ENCODE peak calls at places on chromosomes 7 and 10, in six cellular contexts. N is NCI-H1105; D is SJSA1; P is astrocyte of the spinal cord; C is activated naive CD4-positive, alpha-beta T cell treated with Interleukin-2 at 50 U/mL for 16 hours; L is HT1080. M is an unnamed sample.
A peak's percentile ranks its signal among the peaks of the same experiment; 100 is the strongest.

GRCh38 chr7:128131115-128131514 is 99.9 kb upstream of the LRRC4 start:
- DNase-seq in L (no peak), D (no peak), C (no peak), N (no peak), P (no peak), M (no peak)

GRCh38 chr7:727104-727805 is at the start of gene PRKAR1B:
- DNase-seq in D (no peak), L (no peak), C (peak; percentile 39), P (no peak), N (peak; percentile 48), M (peak; percentile 19)

GRCh38 chr10:130400890-130401289 is 264.7 kb downstream of the GLRX3 start:
- DNase-seq in N (no peak), L (no peak), C (no peak), D (no peak), P (no peak), M (no peak)

GRCh38 chr10:84339025-84339424 is 10.6 kb downstream of the CCSER2 start:
- DNase-seq in L (no peak), C (no peak), N (no peak), P (no peak), D (no peak), M (no peak)

GRCh38 chr7:4939971-4940720 is 18.8 kb downstream of the MMD2 start:
- DNase-seq in L (no peak), P (no peak), D (no peak), C (no peak), N (no peak), M (no peak)

GRCh38 chr10:6065406-6065805 is 3.2 kb upstream of the IL2RA start:
- DNase-seq in C (no peak), D (no peak), P (no peak), N (no peak), L (no peak), M (no peak)

GRCh38 chr10:88833722-88834121 is 17.9 kb downstream of the ANKRD22 start:
- DNase-seq in D (no peak), C (no peak), L (no peak), P (no peak), N (no peak), M (no peak)

GRCh38 chr7:121480058-121480457 is 84.0 kb upstream of the FAM3C start:
- DNase-seq in P (no peak), D (peak; percentile 43), L (no peak), C (no peak), N (no peak), M (no peak)

GRCh38 chr7:155790666-155791065 is 21.6 kb downstream of the SHH start:
- DNase-seq in L (no peak), P (no peak), N (no peak), D (no peak), C (no peak), M (no peak)

GRCh38 chr10:42111076-42111475 is 527.3 kb downstream of the ZNF33B start:
- DNase-seq in C (no peak), N (no peak), D (no peak), P (no peak), L (no peak), M (no peak)

GRCh38 chr10:125159932-125160855 is at the start of gene CTBP2:
- DNase-seq in D (peak; percentile 40), L (peak; percentile 20), C (no peak), N (no peak), P (peak; percentile 54), M (peak; percentile 57)

GRCh38 chr7:87413029-87413428 is 62.5 kb downstream of the ABCB4 start:
- DNase-seq in C (no peak), P (peak; percentile 9), N (no peak), D (no peak), L (no peak), M (peak; percentile 71)

GRCh38 chr10:47438857-47439474 is 44.9 kb downstream of the ANXA8 start:
- DNase-seq in L (peak; percentile 67), C (no peak), P (peak; percentile 74), N (no peak), D (peak; percentile 10), M (peak; percentile 91)

GRCh38 chr10:112658900-112659328 is 211.9 kb downstream of the VTI1A start:
- DNase-seq in N (no peak), P (peak; percentile 52), C (no peak), L (peak; percentile 16), D (peak; percentile 81), M (peak; percentile 84)

GRCh38 chr10:11007661-11008060 is 10.0 kb upstream of the CELF2 start:
- DNase-seq in N (no peak), P (no peak), C (no peak), D (no peak), L (no peak), M (no peak)

GRCh38 chr10:110568055-110568735 is 700 bp downstream of the SMC3 start:
- DNase-seq in P (peak; percentile 13), N (no peak), D (peak; percentile 97), L (peak; percentile 47), C (peak; percentile 61), M (peak; percentile 36)

M was measured in choroid plexus epithelial cell.